ENCODE peak calls at places on chromosomes 1 and 21, in ten cellular contexts. N, B, H, O, D, Y, E, R, Q and G are unnamed samples.

GRCh38 chr1:27391511-27392095 is 819 bp upstream of the GPR3 start:
- DNase-seq in O (no peak), B (no peak), R (peak), Q (no peak), Y (peak), N (peak), E (peak), D (peak), H (no peak), G (no peak)

GRCh38 chr1:10528066-10529014 is 53.6 kb downstream of the PEX14 start:
- DNase-seq in Q (peak), E (peak), B (no peak), D (peak), Y (no peak), O (no peak), R (peak), H (no peak), N (no peak), G (peak)

GRCh38 chr1:191575180-191575579 is 583.1 kb upstream of the RGS18 start:
- DNase-seq in H (no peak), Y (no peak), E (no peak), B (no peak), N (no peak), O (no peak), D (no peak), R (no peak), Q (peak), G (no peak)

GRCh38 chr21:37266515-37267221 is 466 bp downstream of the VPS26C start:
- DNase-seq in D (peak), E (no peak), O (peak), Q (peak), R (no peak), H (peak), B (no peak), Y (no peak), N (peak), G (no peak)

GRCh38 chr21:41840880-41841279 is 38.3 kb downstream of the PRDM15 start:
- DNase-seq in H (no peak), O (no peak), Q (no peak), N (no peak), B (no peak), Y (no peak), R (no peak), E (no peak), D (no peak), G (no peak)

GRCh38 chr1:64854674-64855073 is 109.8 kb downstream of the RAVER2 start:
- DNase-seq in R (no peak), D (no peak), Q (no peak), H (no peak), E (no peak), B (no peak), N (no peak), O (no peak), Y (no peak), G (no peak)

GRCh38 chr1:228145498-228146425 is 4.0 kb upstream of the GJC2 start:
- DNase-seq in Q (no peak), H (no peak), N (peak), E (no peak), Y (no peak), R (no peak), B (no peak), D (peak), O (no peak), G (no peak)

GRCh38 chr21:43192501-43193081 is 23.8 kb downstream of the CRYAA start:
- DNase-seq in O (no peak), B (no peak), Q (no peak), Y (no peak), H (no peak), N (no peak), D (peak), E (no peak), R (peak), G (no peak)

GRCh38 chr1:99776133-99776532 is 9.7 kb upstream of the FRRS1 start:
- DNase-seq in R (no peak), B (no peak), O (no peak), Q (no peak), Y (no peak), N (no peak), D (no peak), H (no peak), E (no peak), G (no peak)

GRCh38 chr1:153505576-153505975 is 30.2 kb downstream of the S100A6 start:
- DNase-seq in B (no peak), R (no peak), Q (no peak), Y (no peak), O (no peak), H (no peak), N (no peak), D (no peak), E (no peak), G (no peak)

GRCh38 chr1:193448682-193449461 is 262.5 kb upstream of the B3GALT2 start:
- DNase-seq in N (peak), B (no peak), Q (no peak), E (no peak), D (no peak), H (no peak), Y (peak), O (no peak), R (no peak), G (no peak)

GRCh38 chr1:29736582-29737188 is 500.4 kb downstream of the PTPRU start:
- DNase-seq in E (peak), B (no peak), H (no peak), D (no peak), O (no peak), R (no peak), Q (peak), N (no peak), Y (peak), G (peak)

GRCh38 chr1:5938068-5938740 is 54.0 kb downstream of the NPHP4 start:
- DNase-seq in N (no peak), D (peak), B (no peak), O (no peak), R (no peak), H (no peak), E (no peak), Q (peak), Y (no peak), G (no peak)

GRCh38 chr1:17460265-17460664 is 20.8 kb upstream of the RCC2 start:
- DNase-seq in Y (no peak), E (no peak), N (no peak), H (no peak), B (no peak), R (no peak), D (no peak), O (no peak), Q (no peak), G (peak)